ENCODE peak calls at places on chromosomes 12 and 14, in seven cellular contexts. L, X, Z, H, K, C and Y are unnamed samples.

GRCh38 chr12:76820888-76821482 is 57.1 kb downstream of the ZDHHC17 start:
- DNase-seq in L (peak), H (peak), C (peak), X (no peak), K (peak), Z (no peak), Y (no peak)

GRCh38 chr14:37145395-37145794 is 27.0 kb downstream of the SLC25A21 start:
- DNase-seq in Z (no peak), C (no peak), H (no peak), L (no peak), X (no peak), K (no peak), Y (no peak)

GRCh38 chr12:102675672-102676071 is 195.3 kb upstream of the IGF1 start:
- DNase-seq in X (no peak), Z (no peak), L (no peak), H (no peak), K (no peak), C (no peak), Y (no peak)

GRCh38 chr12:26512213-26512612 is 316.8 kb downstream of the SSPN start:
- DNase-seq in Z (no peak), X (no peak), C (no peak), L (no peak), H (no peak), K (no peak), Y (no peak)

GRCh38 chr12:41899577-41899976 is 245.1 kb downstream of the GXYLT1 start:
- DNase-seq in Z (no peak), X (no peak), L (no peak), K (no peak), H (no peak), C (no peak), Y (no peak)

GRCh38 chr12:55876110-55876509 is 33.4 kb upstream of the MMP19 start:
- DNase-seq in H (no peak), L (no peak), C (no peak), K (peak), X (no peak), Z (no peak), Y (no peak)

GRCh38 chr12:11143352-11143751 is 8.9 kb upstream of the TAS2R30 start:
- DNase-seq in Z (no peak), K (no peak), X (no peak), C (no peak), H (no peak), L (no peak), Y (no peak)

GRCh38 chr12:49777800-49778748 is 36.7 kb downstream of the TMBIM6 start:
- DNase-seq in Z (peak), L (peak), K (peak), C (peak), H (peak), X (peak), Y (peak)

GRCh38 chr14:99234982-99235491 is 37.0 kb downstream of the BCL11B start:
- DNase-seq in L (no peak), Z (peak), H (no peak), C (no peak), K (peak), X (no peak), Y (no peak)

GRCh38 chr14:34851395-34851794 is 23.8 kb downstream of the BAZ1A start:
- DNase-seq in K (no peak), C (no peak), Z (no peak), L (no peak), H (no peak), X (no peak), Y (no peak)

GRCh38 chr12:104710940-104711725 is 247.0 kb downstream of the SLC41A2 start:
- DNase-seq in K (no peak), L (no peak), C (no peak), X (no peak), H (no peak), Z (no peak), Y (no peak)

GRCh38 chr12:123075591-123076171 is 75.2 kb downstream of the PITPNM2 start:
- DNase-seq in X (peak), K (peak), Z (peak), H (peak), L (peak), C (peak), Y (peak)

GRCh38 chr12:30622509-30622908 is 73.2 kb downstream of the IPO8 start:
- DNase-seq in X (no peak), L (no peak), H (no peak), K (no peak), Z (no peak), C (no peak), Y (no peak)

GRCh38 chr12:6285063-6285477 is 25.4 kb upstream of the PLEKHG6 start:
- DNase-seq in C (peak), H (peak), X (peak), L (peak), K (peak), Z (peak), Y (peak)

GRCh38 chr12:116771651-116772050 is 33.5 kb downstream of the RNFT2 start:
- DNase-seq in X (no peak), Z (no peak), C (no peak), K (no peak), L (no peak), H (no peak), Y (no peak)

GRCh38 chr14:101193845-101194355 is 290.4 kb upstream of the RTL1 start:
- DNase-seq in C (no peak), K (no peak), L (no peak), H (peak), Z (no peak), X (no peak), Y (no peak)

GRCh38 chr14:94581127-94581999 is at the start of gene SERPINA5:
- DNase-seq in C (peak), K (no peak), H (no peak), L (no peak), X (no peak), Z (no peak), Y (no peak)

GRCh38 chr14:49986344-49987014 is 93.6 kb downstream of the ARF6 start:
- DNase-seq in H (no peak), K (no peak), Z (no peak), C (no peak), L (no peak), X (no peak), Y (no peak)

GRCh38 chr12:125283521-125283920 is 218.3 kb downstream of the AACS start:
- DNase-seq in Z (no peak), K (no peak), X (no peak), L (no peak), C (no peak), H (no peak), Y (no peak)

GRCh38 chr12:121776190-121777098 is 17.0 kb downstream of the RHOF start:
- DNase-seq in K (peak), C (peak), X (peak), Z (peak), H (peak), L (peak), Y (peak)

GRCh38 chr12:23217716-23218115 is 592.7 kb downstream of the ETNK1 start:
- DNase-seq in H (no peak), C (no peak), K (no peak), X (no peak), Z (no peak), L (no peak), Y (no peak)

GRCh38 chr12:111434680-111435338 is 29.1 kb downstream of the SH2B3 start:
- DNase-seq in X (peak), K (no peak), Z (peak), L (peak), C (peak), H (no peak), Y (peak)

GRCh38 chr14:60184597-60185555 is 19.7 kb upstream of the DHRS7 start:
- DNase-seq in K (no peak), H (no peak), Z (no peak), X (no peak), L (peak), C (no peak), Y (no peak)

GRCh38 chr12:67661311-67662011 is 12.9 kb downstream of the DYRK2 start:
- DNase-seq in Z (no peak), X (no peak), C (no peak), K (no peak), L (no peak), H (no peak), Y (no peak)

GRCh38 chr12:42812086-42812485 is 222.5 kb upstream of the PRICKLE1 start:
- DNase-seq in C (no peak), K (no peak), L (no peak), X (no peak), H (no peak), Z (no peak), Y (no peak)

GRCh38 chr14:54621686-54622085 is 54.8 kb downstream of the SAMD4A start:
- DNase-seq in K (no peak), H (no peak), L (no peak), X (no peak), Z (no peak), C (no peak), Y (no peak)

GRCh38 chr12:121872546-121873223 is 14.0 kb upstream of the HPD start:
- DNase-seq in C (peak), H (no peak), X (no peak), K (peak), Z (no peak), L (no peak), Y (no peak)

GRCh38 chr12:75766263-75767160 is 255.1 kb upstream of the KRR1 start:
- DNase-seq in H (peak), K (no peak), C (no peak), X (no peak), L (no peak), Z (no peak), Y (no peak)

GRCh38 chr12:107417004-107417403 is 268.6 kb upstream of the PWP1 start:
- DNase-seq in K (no peak), H (no peak), C (no peak), L (no peak), Z (no peak), X (no peak), Y (no peak)

GRCh38 chr14:36582874-36583241 is 444 bp upstream of the NKX2-8 start:
- DNase-seq in Z (no peak), K (no peak), X (no peak), C (no peak), L (no peak), H (no peak), Y (no peak)

GRCh38 chr14:87411370-87411769 is 581.6 kb downstream of the GALC start:
- DNase-seq in X (no peak), Z (no peak), L (no peak), C (no peak), K (peak), H (no peak), Y (no peak)

GRCh38 chr14:90409209-90409730 is 12.4 kb downstream of the CALM1 start:
- DNase-seq in C (peak), L (no peak), X (no peak), H (no peak), K (no peak), Z (no peak), Y (no peak)

GRCh38 chr14:70640938-70641547 is 673 bp upstream of the TTC9 start:
- DNase-seq in K (peak), C (no peak), Z (peak), H (peak), L (peak), X (peak), Y (no peak)

GRCh38 chr12:75712223-75712622 is 200.8 kb upstream of the KRR1 start:
- DNase-seq in L (no peak), C (no peak), Z (no peak), K (no peak), X (no peak), H (no peak), Y (no peak)

GRCh38 chr12:81468206-81468605 is 290.9 kb downstream of the PPFIA2 start:
- DNase-seq in C (no peak), X (no peak), Z (no peak), H (no peak), L (no peak), K (no peak), Y (no peak)

GRCh38 chr14:101040538-101041442 is 137.3 kb upstream of the RTL1 start:
- DNase-seq in H (no peak), K (no peak), C (no peak), Z (no peak), X (no peak), L (no peak), Y (no peak)

GRCh38 chr12:27179399-27180214 is 64.5 kb upstream of the STK38L start:
- DNase-seq in L (no peak), X (no peak), Z (no peak), H (no peak), C (no peak), K (peak), Y (no peak)